ENCODE peak calls at places on chromosomes 4 and X, in ten cellular contexts. Z is A549; U is heart left ventricle; Q is RWPE1; B is cardiac muscle cell; V is body of pancreas; C is CD4-positive, alpha-beta T cell; E is HepG2; W is SK-N-SH; T is caudate nucleus. K is an unnamed sample.
A peak's percentile ranks its signal among the peaks of the same experiment; 100 is the strongest.

GRCh38 chrX:24426340-24426913 is 38.7 kb upstream of the PDK3 start:
- DNase-seq in Z (no peak), U (no peak), Q (peak; percentile 67), B (no peak), V (no peak), C (no peak), E (peak; percentile 29), W (peak; percentile 15), T (peak; percentile 10), K (no peak)

GRCh38 chr4:182413550-182413949 is 170.3 kb downstream of the TENM3 start:
- DNase-seq in Z (no peak), U (no peak), Q (no peak), B (no peak), V (no peak), C (no peak), E (no peak), W (no peak), T (no peak), K (no peak)

GRCh38 chr4:44121210-44121609 is 327.4 kb downstream of the KCTD8 start:
- DNase-seq in Z (no peak), U (no peak), Q (peak; percentile 8), B (no peak), V (no peak), C (no peak), E (no peak), W (no peak), T (no peak), K (no peak)

GRCh38 chr4:84750260-84750955 is 167.5 kb downstream of the CDS1 start:
- DNase-seq in Z (peak; percentile 28), U (no peak), Q (peak; percentile 39), B (peak; percentile 66), V (no peak), C (no peak), E (peak; percentile 27), W (peak; percentile 53), T (peak; percentile 7), K (no peak)

GRCh38 chr4:89492476-89493110 is 185.0 kb upstream of the GPRIN3 start:
- DNase-seq in Z (no peak), U (no peak), Q (peak; percentile 55), B (no peak), V (no peak), C (no peak), E (no peak), W (no peak), T (no peak), K (no peak)

GRCh38 chrX:21383546-21383945 is 9.3 kb downstream of the CNKSR2 start:
- DNase-seq in Z (no peak), U (no peak), Q (no peak), B (no peak), V (no peak), C (no peak), E (no peak), W (no peak), T (no peak), K (no peak)

GRCh38 chr4:74543247-74543670 is 98.3 kb downstream of the AREG start:
- DNase-seq in Z (no peak), U (no peak), Q (no peak), B (no peak), V (no peak), C (no peak), E (no peak), W (no peak), T (no peak), K (peak; percentile 17)

GRCh38 chr4:98468744-98469143 is 189.7 kb downstream of the TSPAN5 start:
- DNase-seq in Z (no peak), U (peak; percentile 51), Q (no peak), B (no peak), V (no peak), C (no peak), E (no peak), W (no peak), T (peak; percentile 34), K (no peak)

GRCh38 chr4:74293558-74293957 is 14.7 kb upstream of the EPGN start:
- DNase-seq in Z (no peak), U (no peak), Q (no peak), B (no peak), V (no peak), C (no peak), E (no peak), W (no peak), T (no peak), K (no peak)

GRCh38 chr4:152352645-152353116 is 183.2 kb downstream of the FBXW7 start:
- DNase-seq in Z (peak; percentile 8), U (peak; percentile 58), Q (peak; percentile 71), B (peak; percentile 73), V (peak; percentile 48), C (no peak), E (peak; percentile 46), W (peak; percentile 49), T (peak; percentile 87), K (no peak)

DNA sequence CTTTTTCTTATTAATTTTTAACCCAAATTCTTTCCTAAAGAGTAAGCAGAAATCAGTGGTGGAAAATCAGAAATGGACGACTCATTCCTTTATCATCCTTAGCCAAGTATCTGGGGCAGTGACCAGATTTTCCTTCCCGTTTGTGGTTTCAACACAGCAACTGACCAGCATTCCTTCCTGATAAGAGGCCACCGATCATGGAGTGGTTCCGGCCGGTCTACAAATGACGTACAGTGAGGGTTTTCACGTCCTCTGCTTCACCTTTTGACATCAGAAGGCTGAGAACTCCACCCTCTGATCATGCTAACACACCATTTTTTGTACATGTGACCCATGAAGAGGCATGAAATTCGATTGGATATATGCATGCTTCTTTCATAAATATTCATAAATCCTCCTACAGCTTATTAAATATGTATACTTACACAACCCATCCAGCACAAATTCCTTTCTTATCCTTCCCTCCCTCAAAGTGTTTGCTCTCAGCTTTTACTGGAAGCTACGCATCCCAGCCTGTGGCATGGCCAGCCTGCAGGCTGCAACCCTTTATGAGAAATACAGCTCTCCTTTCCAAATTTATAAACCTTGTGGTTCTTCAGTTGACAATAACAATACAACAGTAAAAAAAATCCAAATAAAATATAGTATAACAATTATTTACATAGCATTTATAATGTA is 173.0 kb upstream of the CASK start:
- DNase-seq in Z (peak; percentile 9), U (peak; percentile 37), Q (no peak), B (no peak), V (peak; percentile 17), C (no peak), E (peak; percentile 5), W (no peak), T (no peak), K (no peak)
- H3K27ac ChIP-seq in Z (peak overlapping the region; percentile 60), U (no peak overlapping the region), Q (no peak overlapping the region), B (no peak overlapping the region), V (no peak overlapping the region), C (no peak overlapping the region), E (no peak overlapping the region), W (peak overlapping the region; percentile 65), T (no peak overlapping the region), K (no peak overlapping the region)

GRCh38 chrX:71533850-71534515 is 1.1 kb downstream of the OGT start:
- DNase-seq in Z (peak; percentile 16), U (peak; percentile 47), Q (no peak), B (peak; percentile 59), V (peak; percentile 16), C (peak; percentile 56), E (peak; percentile 7), W (peak; percentile 42), T (peak; percentile 17), K (peak; percentile 67)
- H3K27ac ChIP-seq in Z (peak overlapping the region; percentile 92), U (peak overlapping the region; percentile 86), Q (peak overlapping the region; percentile 89), B (peak overlapping the region; percentile 56), V (peak overlapping the region; percentile 93), C (peak overlapping the region; percentile 87), E (peak overlapping the region; percentile 82), W (peak overlapping the region; percentile 80), T (peak overlapping the region; percentile 91), K (peak overlapping the region; percentile 90)

DNA sequence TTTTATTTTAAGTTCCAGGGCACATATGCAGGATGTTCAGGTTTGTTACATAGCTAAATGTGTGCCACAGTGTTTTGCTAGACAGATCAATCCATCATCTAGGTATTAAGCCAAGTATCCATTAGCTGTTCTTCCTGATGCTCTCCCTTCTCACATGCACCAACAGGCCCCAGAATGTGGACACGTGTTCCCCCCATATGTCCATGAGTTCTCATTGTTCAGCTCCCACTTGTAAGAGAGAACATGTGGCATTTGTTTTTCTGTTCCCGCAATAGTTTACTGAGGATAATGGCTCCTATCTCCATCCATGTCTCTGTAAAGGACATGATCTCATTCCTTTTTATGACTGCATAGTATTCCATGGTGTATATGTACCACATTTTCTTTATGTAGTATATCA is 374.8 kb upstream of the FAT1 start:
- DNase-seq in Z (no peak), U (no peak), Q (no peak), B (no peak), V (no peak), C (no peak), E (no peak), W (no peak), T (no peak), K (no peak)
- H3K27ac ChIP-seq in Z (no peak overlapping the region), U (no peak overlapping the region), Q (no peak overlapping the region), B (no peak overlapping the region), V (no peak overlapping the region), C (no peak overlapping the region), E (no peak overlapping the region), W (no peak overlapping the region), T (no peak overlapping the region), K (no peak overlapping the region)

GRCh38 chrX:48936429-48937064 is 17.7 kb upstream of the PIM2 start:
- DNase-seq in Z (no peak), U (no peak), Q (no peak), B (no peak), V (no peak), C (no peak), E (no peak), W (no peak), T (no peak), K (no peak)

GRCh38 chrX:48937065-48937907 is 18.5 kb upstream of the PIM2 start:
- DNase-seq in Z (no peak), U (peak; percentile 46), Q (no peak), B (peak; percentile 30), V (peak; percentile 55), C (peak; percentile 87), E (no peak), W (no peak), T (no peak), K (peak; percentile 94)

GRCh38 chrX:48940404-48940955 is 16.9 kb downstream of the OTUD5 start:
- DNase-seq in Z (no peak), U (no peak), Q (no peak), B (no peak), V (no peak), C (no peak), E (no peak), W (no peak), T (no peak), K (no peak)

GRCh38 chrX:48939417-48940228 is 17.8 kb downstream of the OTUD5 start:
- DNase-seq in Z (no peak), U (no peak), Q (no peak), B (no peak), V (no peak), C (no peak), E (no peak), W (no peak), T (no peak), K (peak; percentile 71)

DNA sequence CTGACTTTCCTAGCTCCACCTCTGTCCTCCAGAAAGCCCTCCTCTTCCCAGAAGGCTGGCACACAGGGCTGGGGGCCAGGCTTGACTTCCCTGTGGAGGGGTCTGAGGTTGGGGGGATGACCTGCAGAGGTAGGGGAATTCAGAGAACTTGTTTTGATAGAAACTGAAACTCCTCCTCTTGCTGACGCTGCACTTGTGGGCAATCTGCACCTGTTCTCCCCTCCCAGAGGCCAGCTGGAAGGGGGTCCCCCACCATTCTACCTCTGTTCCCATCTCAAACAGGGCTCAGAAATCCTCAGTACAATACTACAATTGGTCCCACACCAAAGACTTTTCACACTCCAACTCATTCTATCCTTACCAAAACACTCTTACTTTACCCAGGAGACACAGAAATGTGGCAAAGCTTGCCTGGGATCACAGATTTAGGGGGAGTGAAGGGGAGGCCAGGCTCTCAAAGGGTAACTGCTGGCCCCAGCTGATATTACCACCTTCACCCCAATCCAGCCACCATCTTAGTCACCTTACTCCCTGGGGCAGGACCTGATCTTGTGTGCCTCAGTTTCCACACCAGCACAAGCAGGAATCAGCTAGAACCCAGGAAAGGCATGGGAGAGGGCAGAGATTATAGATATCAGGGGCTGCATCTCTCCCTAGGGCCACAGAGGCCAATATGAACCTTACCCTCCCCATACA is 18.5 kb downstream of the OTUD5 start:
- DNase-seq in Z (no peak), U (no peak), Q (no peak), B (no peak), V (no peak), C (peak; percentile 64), E (no peak), W (no peak), T (no peak), K (peak; percentile 79)
- H3K27ac ChIP-seq in Z (no peak overlapping the region), U (no peak overlapping the region), Q (no peak overlapping the region), B (peak overlapping the region; percentile 23), V (no peak overlapping the region), C (peak overlapping the region; percentile 92), E (no peak overlapping the region), W (no peak overlapping the region), T (no peak overlapping the region), K (peak overlapping the region; percentile 76)